ENCODE peak calls at places on chromosomes 11 and 22, in nine cellular contexts. B, A, D, F, V, G, E, H and S are unnamed samples. For H3K36me3 and H3K4me1, the result is how much of the 10 kb centered on the place peaks cover.

GRCh38 chr11:75570559-75571139 is 8.6 kb downstream of the SERPINH1 start:
- DNase-seq in B (no peak), D (no peak), E (no peak), V (no peak), G (no peak), A (no peak), F (no peak), H (no peak), S (no peak)

GRCh38 chr22:39144101-39144815 is 8.2 kb downstream of the CBX7 start:
- DNase-seq in B (peak), E (no peak), G (peak), H (peak), F (peak), D (peak), A (peak), V (no peak), S (peak)

GRCh38 chr11:93038521-93038920 is 69.1 kb downstream of the MTNR1B start:
- DNase-seq in V (no peak), B (no peak), F (no peak), G (no peak), A (no peak), D (no peak), E (no peak), H (no peak), S (no peak)

GRCh38 chr11:15038963-15039362 is 34.4 kb upstream of the CALCB start:
- DNase-seq in D (no peak), B (no peak), G (no peak), E (peak), A (no peak), V (no peak), F (no peak), H (no peak), S (no peak)

GRCh38 chr11:64294665-64295289 is 3.7 kb downstream of the KCNK4 start:
- DNase-seq in D (no peak), B (no peak), F (no peak), A (no peak), H (no peak), V (no peak), G (no peak), E (no peak), S (no peak)

GRCh38 chr11:133403900-133404299 is 128.4 kb downstream of the OPCML start:
- DNase-seq in H (no peak), G (no peak), D (no peak), B (no peak), F (no peak), V (no peak), A (no peak), E (no peak), S (no peak)

GRCh38 chr11:61922539-61922938 is 5.2 kb upstream of the RAB3IL1 start:
- DNase-seq in B (no peak), H (peak), D (peak), E (no peak), V (peak), A (peak), F (peak), G (no peak), S (peak)

GRCh38 chr11:3090096-3090901 is 33.1 kb upstream of the CARS1 start:
- DNase-seq in D (no peak), V (no peak), A (no peak), H (no peak), E (no peak), G (no peak), F (no peak), B (no peak), S (no peak)

GRCh38 chr11:88398372-88399140 is 61.0 kb upstream of the CTSC start:
- DNase-seq in H (no peak), V (no peak), F (no peak), A (no peak), D (no peak), E (peak), G (no peak), B (no peak), S (no peak)

GRCh38 chr11:62922653-62923371 is 1.6 kb upstream of the CHRM1 start:
- DNase-seq in H (no peak), F (no peak), E (no peak), B (no peak), D (no peak), A (no peak), G (no peak), V (no peak), S (no peak)

GRCh38 chr11:125154380-125155099 is 10.0 kb upstream of the PKNOX2 start:
- DNase-seq in F (peak), A (no peak), V (no peak), E (no peak), B (no peak), G (no peak), H (no peak), D (no peak), S (no peak)

GRCh38 chr11:95067042-95067827 is 516 bp downstream of the SRSF8 start:
- DNase-seq in F (peak), E (no peak), D (peak), B (peak), V (peak), A (peak), G (peak), H (peak), S (peak)

GRCh38 chr22:37594237-37594636 is 14.3 kb upstream of the LGALS2 start:
- DNase-seq in E (no peak), A (no peak), V (no peak), D (no peak), G (no peak), B (no peak), H (no peak), F (no peak), S (no peak)
- TF ChIP-seq CTCF in E (peak), A (no peak), V (no peak), D (no peak), G (no peak), B (no peak), H (no peak), F (no peak), S (no peak)

GRCh38 chr11:9178716-9179115 is 86.4 kb downstream of the DENND5A start:
- DNase-seq in B (no peak), E (no peak), H (no peak), G (no peak), V (no peak), A (no peak), D (no peak), F (no peak), S (no peak)
- H3K36me3 ChIP-seq in B (under half), E (under half), H (under half), G (under half), V (under half), A (under half), D (under half), F (under half), S (under half)

GRCh38 chr11:126344291-126344970 is 11.1 kb upstream of the ST3GAL4 start:
- DNase-seq in H (no peak), A (peak), V (no peak), D (no peak), E (no peak), F (no peak), B (no peak), G (no peak), S (peak)

GRCh38 chr11:126341760-126342161 is 13.7 kb upstream of the ST3GAL4 start:
- DNase-seq in V (no peak), D (no peak), G (no peak), A (peak), H (no peak), F (no peak), B (no peak), E (no peak), S (no peak)

GRCh38 chr11:126345283-126345682 is 10.2 kb upstream of the ST3GAL4 start:
- DNase-seq in A (peak), E (no peak), D (no peak), V (no peak), H (no peak), G (no peak), F (no peak), B (no peak), S (no peak)

GRCh38 chr11:126340960-126341709 is 14.4 kb upstream of the ST3GAL4 start:
- DNase-seq in G (no peak), H (no peak), A (peak), B (no peak), V (no peak), D (no peak), F (no peak), E (no peak), S (no peak)

DNA sequence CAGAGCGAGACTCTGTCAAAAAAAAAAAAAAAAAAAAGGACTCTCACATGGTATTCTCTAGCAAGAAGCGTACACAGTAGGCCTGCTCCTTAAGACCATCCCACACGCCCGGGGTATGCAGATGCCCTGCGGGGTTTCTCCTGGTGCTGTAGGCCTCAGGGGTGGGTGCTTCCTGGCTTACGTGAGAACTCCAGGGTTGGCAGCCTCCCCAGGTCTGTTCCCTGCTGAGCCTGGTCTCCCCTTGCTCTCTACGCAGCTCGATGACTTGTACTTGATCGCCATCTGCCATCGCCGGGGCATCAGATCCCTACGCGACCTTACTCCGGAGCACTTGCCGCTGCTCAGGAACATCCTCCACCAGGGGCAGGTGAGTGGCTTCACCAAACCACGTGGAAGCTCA is 12.4 kb upstream of the ST3GAL4 start:
- DNase-seq in D (no peak), G (no peak), F (no peak), V (no peak), H (no peak), E (no peak), A (peak), B (no peak), S (no peak)
- H3K4me1 ChIP-seq in D (under half), G (under half), F (under half), V (half or more), H (under half), E (under half), A (under half), B (under half), S (under half)

DNA sequence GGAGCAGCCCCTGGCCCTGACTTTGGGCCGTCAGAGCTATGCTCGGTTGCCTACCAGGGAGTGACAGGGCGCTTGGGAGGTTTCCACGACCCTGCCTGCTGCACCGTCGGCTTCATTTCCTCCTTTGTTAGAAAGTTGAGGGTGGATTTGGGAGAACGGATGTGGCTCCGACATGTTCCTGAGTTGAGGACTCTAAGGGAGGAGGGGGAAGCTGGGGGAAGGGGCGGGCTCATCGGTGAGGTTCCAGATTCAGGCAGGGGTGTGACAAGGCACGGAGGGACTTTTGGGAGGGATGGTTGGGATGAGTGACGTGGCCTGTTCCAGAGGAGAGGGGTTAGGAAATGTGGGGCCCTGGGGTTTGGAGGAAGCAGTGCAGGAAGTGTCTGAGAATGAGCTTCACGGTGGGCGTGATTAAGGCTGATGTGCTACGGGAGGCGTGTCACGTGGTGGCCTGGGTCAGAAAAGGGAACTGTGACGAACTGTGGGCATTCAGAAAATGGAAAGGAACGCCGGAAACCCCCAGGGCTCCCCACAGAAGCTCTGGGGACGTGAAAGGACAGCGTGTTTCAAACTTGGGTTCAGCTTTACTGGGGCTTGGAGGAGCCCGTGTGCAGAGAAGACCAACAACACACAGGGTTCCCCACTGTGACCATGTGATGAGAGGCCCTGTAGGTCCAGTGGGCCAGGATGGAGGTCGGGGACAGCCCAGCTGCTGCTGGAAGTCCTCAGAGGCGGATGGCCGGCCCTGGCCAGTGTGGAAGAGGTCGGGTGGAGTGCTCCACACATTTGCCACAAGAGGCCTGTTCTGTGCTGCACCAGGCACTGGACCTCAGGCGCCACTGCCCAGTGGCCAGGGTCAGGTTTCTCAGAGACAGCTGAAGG is 2.8 kb downstream of the PARVB start:
- DNase-seq in A (no peak), V (peak), F (peak), D (peak), B (peak), H (peak), G (no peak), E (no peak), S (peak)
- TF ChIP-seq CTCF in A (no peak), V (no peak), F (no peak), D (no peak), B (no peak), H (no peak), G (no peak), E (no peak), S (no peak)

GRCh38 chr22:36369004-36369921 is 18.5 kb downstream of the MYH9 start:
- DNase-seq in F (no peak), B (no peak), H (no peak), E (no peak), V (no peak), A (no peak), G (no peak), D (no peak), S (no peak)

GRCh38 chr22:36369922-36370781 is 17.6 kb downstream of the MYH9 start:
- DNase-seq in G (no peak), A (no peak), V (no peak), F (peak), E (no peak), H (peak), B (no peak), D (no peak), S (peak)

GRCh38 chr22:36373258-36373579 is 14.5 kb downstream of the MYH9 start:
- DNase-seq in D (no peak), A (no peak), H (no peak), F (no peak), E (no peak), B (no peak), G (no peak), V (no peak), S (no peak)

GRCh38 chr22:36374603-36375024 is 13.2 kb downstream of the MYH9 start:
- DNase-seq in B (no peak), H (no peak), F (peak), G (no peak), V (no peak), A (no peak), D (no peak), E (peak), S (no peak)

DNA sequence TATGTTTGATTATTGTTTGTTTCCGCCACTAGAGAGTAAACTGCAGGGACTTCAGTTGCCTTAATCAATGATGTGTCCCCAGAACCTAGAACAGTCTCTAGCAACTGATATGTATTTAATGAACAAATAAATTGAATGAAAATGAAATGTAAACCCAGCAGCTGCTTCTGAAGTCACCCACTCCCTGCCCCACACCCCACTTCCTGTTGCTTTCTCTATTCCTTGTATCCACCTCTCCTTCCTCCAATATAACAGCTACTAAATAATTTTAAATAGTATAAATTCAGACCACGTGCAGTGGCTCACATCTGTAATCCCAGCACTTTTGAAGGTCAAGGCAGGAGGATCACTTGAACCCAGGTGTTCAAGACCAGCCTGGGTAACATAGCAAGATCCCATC is 15.8 kb downstream of the MYH9 start:
- DNase-seq in G (no peak), A (no peak), E (no peak), B (no peak), F (no peak), D (no peak), V (no peak), H (no peak), S (no peak)
- H3K36me3 ChIP-seq in G (under half), A (under half), E (under half), B (under half), F (under half), D (under half), V (under half), H (under half), S (under half)

DNA sequence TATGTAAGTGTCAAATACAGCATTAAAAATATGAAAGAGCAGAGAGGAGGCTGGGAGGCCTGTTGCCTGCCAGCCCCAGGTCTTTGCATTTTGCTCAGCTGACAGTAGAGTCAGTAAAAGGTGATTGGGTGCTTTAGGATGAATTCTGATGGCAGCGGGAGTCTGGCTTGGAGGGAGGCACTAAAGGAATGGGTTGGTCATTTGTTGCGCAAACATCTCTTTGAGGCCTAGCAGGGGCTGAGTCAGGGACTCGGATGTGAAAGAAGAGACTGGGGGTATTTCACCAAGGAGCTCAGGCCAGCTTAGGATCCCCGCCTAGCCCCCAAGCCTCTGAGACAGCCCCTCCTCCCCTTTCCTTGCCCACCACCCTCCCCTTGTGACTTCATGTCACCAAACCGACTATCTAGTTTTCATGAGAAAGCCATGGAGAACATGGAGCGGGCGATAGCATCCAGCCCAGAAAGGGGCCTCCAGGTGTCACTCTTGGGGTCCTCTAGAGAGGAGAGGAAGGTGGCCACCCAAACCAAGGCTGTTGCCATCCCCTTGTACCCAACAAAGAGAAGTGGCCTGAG is 9.7 kb downstream of the DGKZ start:
- DNase-seq in D (no peak), B (no peak), G (no peak), H (no peak), F (no peak), V (no peak), A (no peak), E (no peak), S (no peak)
- H3K4me1 ChIP-seq in D (under half), B (under half), G (under half), H (under half), F (under half), V (half or more), A (under half), E (under half), S (under half)

GRCh38 chr11:115415939-115416338 is 88.3 kb downstream of the CADM1 start:
- DNase-seq in E (no peak), A (no peak), V (no peak), H (no peak), B (no peak), F (no peak), D (no peak), G (no peak), S (no peak)
- TF ChIP-seq CTCF in E (no peak), A (no peak), V (no peak), H (no peak), B (no peak), F (no peak), D (no peak), G (no peak), S (no peak)